ENCODE peak calls at places on chromosomes 7 and 10, in four cellular contexts. I is IMR-90, J is mesendoderm, A is neuronal stem cell. Y is an unnamed sample. For H3K79me1, the result is how much of the 10 kb centered on the place peaks cover.

GRCh38 chr7:103592187-103592586 is 146.2 kb upstream of the SLC26A5 start:
- DNase-seq in I (no peak), J (no peak), A (no peak), Y (no peak)

GRCh38 chr7:90605055-90605454 is 8.9 kb downstream of the CDK14 start:
- DNase-seq in I (no peak), J (no peak), A (no peak), Y (no peak)

GRCh38 chr7:8511810-8512209 is 78.4 kb downstream of the NXPH1 start:
- DNase-seq in I (no peak), J (no peak), A (no peak), Y (no peak)

GRCh38 chr7:36127075-36127740 is 25.8 kb upstream of the EEPD1 start:
- DNase-seq in I (peak), J (no peak), A (no peak), Y (no peak)

GRCh38 chr7:73899731-73900142 is 38.8 kb downstream of the TMEM270 start:
- DNase-seq in I (peak), J (no peak), A (no peak), Y (peak)

GRCh38 chr7:70598976-70599375 is 533.0 kb upstream of the GALNT17 start:
- DNase-seq in I (no peak), J (no peak), A (no peak), Y (no peak)

GRCh38 chr7:47288060-47288459 is 293.9 kb downstream of the TNS3 start:
- DNase-seq in I (no peak), J (no peak), A (no peak), Y (no peak)

GRCh38 chr10:43121444-43121843 is 16.8 kb upstream of the CSGALNACT2 start:
- DNase-seq in I (no peak), J (no peak), A (no peak), Y (no peak)

GRCh38 chr10:16891375-16892313 is 74.4 kb upstream of the RSU1 start:
- DNase-seq in I (peak), J (peak), A (peak), Y (peak)
- H2BK5ac ChIP-seq in I (no peak), J (peak), A (no peak), Y (peak)

GRCh38 chr7:151119902-151120301 is 33.6 kb downstream of the AGAP3 start:
- DNase-seq in I (no peak), J (no peak), A (no peak), Y (no peak)
- H3K79me1 ChIP-seq in I (under half), J (under half), A (under half), Y (under half)

GRCh38 chr7:81110673-81111072 is 191.8 kb upstream of the SEMA3C start:
- DNase-seq in I (no peak), J (no peak), A (no peak), Y (no peak)

GRCh38 chr7:81111781-81112540 is 193.1 kb upstream of the SEMA3C start:
- DNase-seq in I (peak), J (peak), A (no peak), Y (no peak)

GRCh38 chr7:81112731-81113130 is 193.9 kb upstream of the SEMA3C start:
- DNase-seq in I (no peak), J (no peak), A (no peak), Y (no peak)

GRCh38 chr7:81111358-81111757 is 192.5 kb upstream of the SEMA3C start:
- DNase-seq in I (peak), J (peak), A (no peak), Y (peak)

GRCh38 chr7:81114682-81115081 is 195.8 kb upstream of the SEMA3C start:
- DNase-seq in I (no peak), J (no peak), A (no peak), Y (no peak)
- H2BK120ac ChIP-seq in I (no peak), J (no peak), A (no peak), Y (no peak)

DNA sequence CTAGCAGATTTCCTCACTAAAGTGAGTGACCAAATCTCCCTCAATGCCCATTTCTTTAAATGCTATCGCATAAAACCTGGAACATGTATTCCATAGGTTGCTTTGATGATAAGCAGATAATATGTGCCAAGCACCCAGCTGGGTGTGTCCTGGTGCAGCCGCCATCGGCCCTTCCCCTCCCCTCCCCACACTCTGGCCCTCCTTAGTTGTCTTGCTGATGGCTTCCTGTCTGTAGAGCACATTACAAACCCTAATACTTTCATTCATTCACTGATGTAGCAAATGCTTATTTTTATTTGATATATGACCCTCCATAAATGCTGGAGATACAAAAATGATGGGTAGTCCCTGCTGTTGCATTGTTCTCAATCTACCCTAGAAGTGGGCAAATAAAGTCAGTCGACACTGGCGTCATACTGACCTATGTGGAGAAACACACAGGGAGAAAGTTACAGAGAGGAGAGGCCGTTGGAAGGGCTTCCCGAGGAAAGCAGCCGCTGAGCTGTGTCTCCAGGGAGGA is 26.2 kb downstream of the ST8SIA6 start:
- DNase-seq in I (no peak), J (peak), A (no peak), Y (no peak)
- H2BK5ac ChIP-seq in I (no peak), J (peak), A (no peak), Y (no peak)

GRCh38 chr7:87920578-87920977 is 13.5 kb upstream of the ADAM22 start:
- DNase-seq in I (no peak), J (peak), A (no peak), Y (no peak)
- H3K79me1 ChIP-seq in I (under half), J (under half), A (under half), Y (under half)

DNA sequence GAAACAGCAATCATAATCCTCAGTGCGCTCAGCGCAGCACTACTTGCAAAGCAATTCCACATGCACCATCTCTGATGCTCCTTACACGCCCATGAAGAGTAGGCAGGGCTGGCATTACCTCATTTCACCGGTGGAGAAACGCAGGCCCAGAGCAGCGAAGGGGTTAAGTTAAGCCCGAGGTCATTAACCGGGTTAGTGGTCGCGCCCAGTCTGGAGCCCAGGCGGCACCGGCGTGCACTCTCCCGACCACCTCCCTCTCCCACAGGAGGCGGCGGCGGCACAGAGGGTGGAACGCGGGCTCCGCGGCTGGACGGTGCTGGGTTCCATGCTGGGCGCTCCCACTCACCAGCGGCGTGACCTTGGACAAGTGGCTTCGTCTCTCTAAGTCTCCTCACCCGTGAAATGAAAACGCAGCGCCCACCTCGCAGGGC is 503 bp downstream of the FASTK start:
- DNase-seq in I (no peak), J (peak), A (no peak), Y (peak)
- H2BK120ac ChIP-seq in I (peak), J (no peak), A (peak), Y (peak)

Y was measured in trophoblast cell.